ENCODE peak calls at places on chromosomes 13 and 19, in six cellular contexts. L is AG04450, C is cardiac muscle cell, X is keratinocyte, B is upper lobe of right lung, E is thoracic aorta. F is an unnamed sample. For H3K27me3, the result is how much of the 10 kb centered on the place peaks cover.

GRCh38 chr19:46975918-46976782 is 43.5 kb upstream of the NPAS1 start:
- DNase-seq in L (peak), C (peak), X (peak), B (peak), E (peak), F (no peak)

GRCh38 chr13:82933986-82934385 is 948.3 kb downstream of the SLITRK1 start:
- DNase-seq in L (no peak), C (no peak), X (no peak), B (no peak), E (no peak), F (no peak)

GRCh38 chr13:99314640-99315176 is 7.5 kb upstream of the GPR183 start:
- DNase-seq in L (no peak), C (peak), X (no peak), B (no peak), E (no peak), F (no peak)

GRCh38 chr13:114067381-114067885 is 65.0 kb downstream of the RASA3 start:
- DNase-seq in L (no peak), C (peak), X (no peak), B (no peak), E (no peak), F (no peak)

GRCh38 chr13:86051134-86052103 is 252.2 kb upstream of the SLITRK6 start:
- DNase-seq in L (no peak), C (no peak), X (no peak), B (no peak), E (no peak), F (no peak)

GRCh38 chr19:4803736-4804695 is 12.5 kb downstream of the FEM1A start:
- DNase-seq in L (no peak), C (peak), X (no peak), B (peak), E (no peak), F (peak)

GRCh38 chr19:5536337-5536894 is 31.3 kb downstream of the TINCR start:
- DNase-seq in L (no peak), C (peak), X (no peak), B (peak), E (no peak), F (peak)

GRCh38 chr13:46489586-46490023 is 63.4 kb upstream of the LRCH1 start:
- DNase-seq in L (peak), C (peak), X (no peak), B (no peak), E (peak), F (no peak)

GRCh38 chr13:32150239-32150638 is 118.7 kb downstream of the FRY start:
- DNase-seq in L (no peak), C (peak), X (no peak), B (no peak), E (no peak), F (no peak)

GRCh38 chr19:33745297-33745696 is 51.4 kb upstream of the KCTD15 start:
- DNase-seq in L (no peak), C (no peak), X (no peak), B (no peak), E (no peak), F (no peak)

GRCh38 chr13:102903659-102904407 is 58.0 kb downstream of the ERCC5 start:
- DNase-seq in L (no peak), C (peak), X (no peak), B (no peak), E (no peak), F (peak)

GRCh38 chr13:92074658-92075057 is 676.2 kb downstream of the GPC5 start:
- DNase-seq in L (no peak), C (peak), X (no peak), B (no peak), E (no peak), F (peak)

GRCh38 chr19:13539332-13539731 is 33.1 kb upstream of the CACNA1A start:
- DNase-seq in L (no peak), C (no peak), X (no peak), B (no peak), E (no peak), F (no peak)

GRCh38 chr13:73938375-73939070 is 195.7 kb downstream of the KLF12 start:
- DNase-seq in L (peak), C (peak), X (peak), B (no peak), E (no peak), F (no peak)

GRCh38 chr13:110530839-110531499 is 30.6 kb downstream of the RAB20 start:
- DNase-seq in L (no peak), C (no peak), X (no peak), B (no peak), E (no peak), F (no peak)

GRCh38 chr19:36418287-36419001 is at the start of gene ZFP82:
- DNase-seq in L (peak), C (peak), X (no peak), B (peak), E (no peak), F (no peak)

GRCh38 chr13:74931698-74932433 is 550.1 kb downstream of the TBC1D4 start:
- DNase-seq in L (no peak), C (no peak), X (no peak), B (no peak), E (no peak), F (no peak)

GRCh38 chr19:8512991-8513686 is 828 bp downstream of the ZNF414 start:
- DNase-seq in L (no peak), C (no peak), X (no peak), B (no peak), E (no peak), F (no peak)

GRCh38 chr13:72530471-72530870 is 197.0 kb downstream of the MZT1 start:
- DNase-seq in L (no peak), C (no peak), X (no peak), B (no peak), E (no peak), F (no peak)

GRCh38 chr13:42283574-42283973 is 11.6 kb downstream of the AKAP11 start:
- DNase-seq in L (no peak), C (no peak), X (no peak), B (no peak), E (no peak), F (no peak)

GRCh38 chr13:110319774-110320509 is 12.9 kb downstream of the COL4A2 start:
- DNase-seq in L (no peak), C (peak), X (no peak), B (no peak), E (no peak), F (no peak)

GRCh38 chr13:96218475-96218874 is 128.6 kb downstream of the HS6ST3 start:
- DNase-seq in L (no peak), C (no peak), X (no peak), B (no peak), E (no peak), F (no peak)

GRCh38 chr13:42011601-42012401 is 36.6 kb upstream of the DGKH start:
- DNase-seq in L (no peak), C (no peak), X (no peak), B (no peak), E (no peak), F (peak)

GRCh38 chr13:66114127-66114526 is 1116.0 kb downstream of the PCDH9 start:
- DNase-seq in L (no peak), C (no peak), X (no peak), B (no peak), E (no peak), F (no peak)

GRCh38 chr19:5128932-5129389 is 160.0 kb downstream of the KDM4B start:
- DNase-seq in L (no peak), C (peak), X (no peak), B (no peak), E (no peak), F (no peak)

GRCh38 chr13:57996717-57997116 is 365.2 kb downstream of the PCDH17 start:
- DNase-seq in L (no peak), C (peak), X (no peak), B (no peak), E (no peak), F (no peak)

GRCh38 chr13:83340170-83340569 is 542.1 kb downstream of the SLITRK1 start:
- DNase-seq in L (no peak), C (no peak), X (no peak), B (no peak), E (no peak), F (no peak)

GRCh38 chr13:99196466-99197256 is 4.0 kb upstream of the UBAC2 start:
- DNase-seq in L (no peak), C (no peak), X (no peak), B (no peak), E (no peak), F (no peak)

GRCh38 chr19:35856546-35857149 is at the start of gene KIRREL2:
- DNase-seq in L (no peak), C (no peak), X (no peak), B (no peak), E (no peak), F (no peak)

GRCh38 chr13:39263033-39263432 is 224.8 kb downstream of the NHLRC3 start:
- DNase-seq in L (no peak), C (peak), X (no peak), B (no peak), E (no peak), F (peak)

GRCh38 chr13:23470706-23471610 is 37.5 kb upstream of the SACS start:
- DNase-seq in L (no peak), C (no peak), X (no peak), B (no peak), E (no peak), F (peak)

GRCh38 chr19:40612831-40613668 is 11.9 kb downstream of the LTBP4 start:
- DNase-seq in L (no peak), C (peak), X (no peak), B (peak), E (no peak), F (peak)

GRCh38 chr13:62357887-62358645 is 942.4 kb upstream of the PCDH20 start:
- DNase-seq in L (peak), C (peak), X (no peak), B (no peak), E (no peak), F (peak)

GRCh38 chr13:21676611-21677021 is 5.7 kb downstream of the FGF9 start:
- DNase-seq in L (no peak), C (no peak), X (no peak), B (peak), E (no peak), F (no peak)

GRCh38 chr13:21675095-21676007 is 4.5 kb downstream of the FGF9 start:
- DNase-seq in L (no peak), C (no peak), X (no peak), B (peak), E (no peak), F (peak)

GRCh38 chr13:21673592-21674270 is 2.9 kb downstream of the FGF9 start:
- DNase-seq in L (no peak), C (peak), X (no peak), B (peak), E (no peak), F (peak)

GRCh38 chr13:21672811-21673591 is 2.1 kb downstream of the FGF9 start:
- DNase-seq in L (no peak), C (no peak), X (no peak), B (no peak), E (no peak), F (no peak)

GRCh38 chr13:21674271-21675009 is 3.6 kb downstream of the FGF9 start:
- DNase-seq in L (no peak), C (no peak), X (no peak), B (peak), E (no peak), F (peak)
- H3K27me3 ChIP-seq in L (half or more), C (under half), X (under half), B (under half), E (under half), F (under half)

GRCh38 chr13:27922974-27923612 is 3.3 kb downstream of the PDX1 start:
- DNase-seq in L (no peak), C (no peak), X (no peak), B (no peak), E (no peak), F (no peak)
- H3K27me3 ChIP-seq in L (half or more), C (half or more), X (half or more), B (half or more), E (under half), F (under half)

GRCh38 chr19:55717251-55717650 is 21.0 kb downstream of the NLRP9 start:
- DNase-seq in L (no peak), C (no peak), X (no peak), B (no peak), E (no peak), F (no peak)

GRCh38 chr19:55720801-55721200 is 17.4 kb downstream of the NLRP9 start:
- DNase-seq in L (no peak), C (no peak), X (no peak), B (no peak), E (no peak), F (no peak)

GRCh38 chr19:55720214-55720746 is 17.9 kb downstream of the NLRP9 start:
- DNase-seq in L (no peak), C (no peak), X (no peak), B (no peak), E (no peak), F (no peak)

GRCh38 chr19:55712804-55713631 is 25.2 kb downstream of the NLRP9 start:
- DNase-seq in L (no peak), C (no peak), X (no peak), B (no peak), E (no peak), F (no peak)

DNA sequence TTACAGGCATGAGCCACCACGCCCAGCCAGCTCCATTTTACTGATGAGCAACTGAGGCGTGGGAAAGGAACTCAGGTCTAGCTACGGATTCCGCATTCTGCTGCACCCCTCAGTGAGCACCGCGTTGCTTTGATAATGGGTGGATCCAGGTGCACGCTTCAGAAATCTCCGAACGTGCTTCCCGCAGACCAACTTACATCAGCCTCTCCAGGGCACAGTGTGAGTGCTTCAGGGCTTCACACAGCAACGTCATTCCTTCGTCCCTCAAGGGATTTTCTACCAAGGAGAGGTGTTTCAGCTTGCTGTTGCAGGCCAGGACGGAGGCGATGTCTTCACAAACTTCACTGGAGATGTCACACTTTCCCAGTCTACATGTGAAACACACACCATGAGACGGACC is 21.7 kb downstream of the NLRP9 start:
- DNase-seq in L (no peak), C (no peak), X (no peak), B (no peak), E (no peak), F (no peak)
- H3K27me3 ChIP-seq in L (under half), C (under half), X (under half), B (under half), E (under half), F (under half)

DNA sequence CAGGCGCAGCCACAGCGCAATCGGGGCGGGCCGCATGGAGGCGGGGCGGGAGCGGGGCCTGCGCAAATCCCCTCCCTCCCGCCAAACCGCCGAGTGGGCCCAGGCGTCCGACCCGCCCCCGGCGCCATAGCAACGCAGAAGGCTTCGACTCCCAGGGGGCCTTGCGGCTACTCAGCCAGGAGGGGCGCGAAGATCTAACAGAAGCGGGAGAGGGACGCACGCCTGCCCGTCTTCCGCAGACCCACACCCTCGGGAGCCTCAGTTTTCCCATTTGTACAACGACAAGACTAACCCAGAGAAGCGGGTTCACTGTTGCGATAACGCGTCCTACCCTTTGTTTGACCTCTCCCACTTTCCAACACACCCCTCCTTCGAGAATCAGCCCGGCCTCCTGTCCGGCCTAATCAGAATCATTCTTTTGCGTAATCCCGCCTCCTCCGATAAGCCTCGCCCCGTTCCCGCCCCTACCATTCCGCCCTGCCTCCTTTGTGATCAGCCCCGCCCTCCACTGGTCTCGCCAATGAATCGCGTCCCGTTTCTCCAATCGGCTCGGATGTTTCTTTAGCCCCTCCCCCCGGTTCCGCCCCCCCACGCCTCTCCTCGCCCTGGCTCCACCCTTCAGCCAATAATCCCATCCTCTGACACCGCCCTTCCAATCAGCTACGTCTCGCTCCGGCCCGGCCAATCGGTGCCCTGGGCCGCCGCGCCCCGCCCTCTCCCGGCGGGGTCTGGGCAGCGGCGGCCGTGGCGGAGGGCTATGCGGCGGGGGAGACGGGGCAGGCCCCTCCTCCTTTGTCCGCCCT is at the start of gene PCSK4:
- DNase-seq in L (peak), C (peak), X (peak), B (peak), E (peak), F (peak)
- H3K27me3 ChIP-seq in L (under half), C (under half), X (under half), B (under half), E (under half), F (under half)

GRCh38 chr19:593055-593454 is 3.4 kb downstream of the HCN2 start:
- DNase-seq in L (no peak), C (no peak), X (no peak), B (no peak), E (no peak), F (no peak)
- H3K27me3 ChIP-seq in L (under half), C (half or more), X (half or more), B (under half), E (under half), F (under half)

GRCh38 chr19:41919948-41920712 is 8.1 kb downstream of the ERFL start:
- DNase-seq in L (no peak), C (no peak), X (peak), B (no peak), E (no peak), F (no peak)
- H3K27me3 ChIP-seq in L (half or more), C (half or more), X (half or more), B (half or more), E (under half), F (under half)

DNA sequence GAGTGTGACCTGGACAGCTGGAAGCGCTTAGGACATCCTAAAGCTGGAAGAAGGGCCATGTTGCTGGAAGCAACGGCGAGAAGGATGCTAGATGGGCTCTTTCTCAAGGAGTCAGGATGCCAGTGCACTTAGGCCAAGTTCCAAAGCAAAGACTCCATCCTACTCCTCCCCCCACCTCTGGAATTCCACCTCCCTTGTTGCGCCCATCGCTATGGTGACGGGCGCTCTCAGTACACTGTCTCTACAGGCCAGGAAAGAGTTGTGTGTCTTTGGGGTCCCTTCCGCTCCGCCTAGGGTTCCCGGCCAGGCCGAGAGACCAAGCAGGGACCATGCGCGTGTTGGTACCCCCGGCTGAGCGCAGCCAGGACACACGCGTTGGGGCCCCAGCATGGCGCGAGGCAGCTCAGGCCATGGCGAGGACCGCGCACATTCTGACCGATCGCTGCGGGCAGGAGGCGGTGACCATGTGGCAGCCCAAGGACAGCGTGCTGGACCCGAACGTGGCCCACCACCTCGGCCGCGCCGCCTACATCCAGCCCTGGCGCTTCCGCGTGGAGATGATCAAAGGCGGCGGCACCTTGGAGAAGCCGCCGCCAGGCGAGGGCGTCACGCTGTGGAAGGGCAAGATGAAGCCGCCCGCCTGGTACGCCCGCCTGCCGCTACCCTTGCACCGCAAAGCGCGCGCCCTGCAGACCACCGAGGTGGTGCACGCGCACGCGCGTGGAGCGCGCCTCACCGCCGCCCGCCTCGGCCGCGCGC is 31.0 kb upstream of the SLC1A6 start:
- DNase-seq in L (no peak), C (peak), X (no peak), B (no peak), E (no peak), F (no peak)
- H3K27me3 ChIP-seq in L (under half), C (under half), X (under half), B (under half), E (under half), F (under half)

DNA sequence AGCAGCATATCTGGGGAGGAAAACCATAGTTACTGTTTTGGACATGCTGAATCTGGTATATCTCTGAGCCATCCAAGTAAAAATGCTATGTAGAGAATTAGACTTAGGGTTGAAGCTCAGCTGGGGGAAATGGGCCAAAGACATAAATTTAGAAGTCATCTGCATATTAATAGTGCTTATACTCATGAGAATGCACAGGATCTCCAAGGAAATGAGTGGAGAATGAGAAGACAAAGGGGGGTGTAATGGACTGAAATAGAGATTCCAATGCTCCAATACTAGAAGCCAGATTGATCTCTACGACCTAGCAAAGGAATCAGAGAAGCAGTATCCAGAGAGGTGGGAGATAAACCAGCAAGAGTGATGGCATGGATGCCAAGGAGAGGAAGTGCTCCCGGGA is 10.3 kb upstream of the FAM124A start:
- DNase-seq in L (no peak), C (no peak), X (no peak), B (no peak), E (no peak), F (peak)
- H3K27me3 ChIP-seq in L (under half), C (under half), X (under half), B (under half), E (under half), F (under half)